ENCODE peak calls at places on chromosomes 3 and 15, in seven cellular contexts. M is psoas muscle, P is hippocampal formation, H is HS-27A, S is fibroblast of the conjunctiva, W is NCI-H69, T is RPMI8226. N is an unnamed sample.

GRCh38 chr3:169659858-169660614 is 3.5 kb downstream of the MECOM start:
- DNase-seq in H (no peak), T (no peak), P (no peak), M (no peak), W (no peak), S (no peak), N (no peak)

GRCh38 chr3:6326760-6327159 is 534.2 kb upstream of the GRM7 start:
- DNase-seq in S (no peak), H (no peak), M (no peak), T (no peak), W (no peak), P (no peak), N (no peak)

GRCh38 chr15:57019496-57020160 is 101.2 kb downstream of the TCF12 start:
- DNase-seq in W (peak), S (no peak), T (no peak), M (no peak), P (no peak), H (no peak), N (no peak)

GRCh38 chr3:33575313-33575712 is 135.1 kb upstream of the UBP1 start:
- DNase-seq in T (peak), H (no peak), W (no peak), P (no peak), S (no peak), M (no peak), N (no peak)

GRCh38 chr3:140521751-140522445 is 156.0 kb upstream of the TRIM42 start:
- DNase-seq in W (peak), T (no peak), H (no peak), S (no peak), P (no peak), M (no peak), N (peak)

GRCh38 chr3:50205719-50206276 is 727 bp downstream of the SLC38A3 start:
- DNase-seq in W (peak), P (no peak), T (peak), H (no peak), M (peak), S (no peak), N (peak)

GRCh38 chr3:141656771-141657170 is 81.3 kb upstream of the RNF7 start:
- DNase-seq in P (no peak), T (no peak), H (no peak), S (peak), W (no peak), M (no peak), N (no peak)

GRCh38 chr3:183824761-183825379 is 507 bp downstream of the MAP6D1 start:
- DNase-seq in P (no peak), H (no peak), T (no peak), W (peak), S (no peak), M (no peak), N (peak)

GRCh38 chr3:134652409-134652831 is 1.6 kb upstream of the KY start:
- DNase-seq in P (no peak), S (peak), M (no peak), T (peak), W (peak), H (peak), N (no peak)

GRCh38 chr3:159829056-159829995 is 159.3 kb upstream of the IL12A start:
- DNase-seq in S (peak), W (peak), H (peak), M (peak), P (peak), T (peak), N (peak)